ENCODE peak calls at places on chromosomes 4 and X, in four cellular contexts. One of them, this sample, is unnamed.

GRCh38 chr4:126267689-126268088 is 952.9 kb downstream of the FAT4 start:
- DNase-seq in iris pigment epithelial cell: peak
- DNase-seq in heart right ventricle: no peak
- DNase-seq in GM13977: no peak
- DNase-seq in this sample: no peak

GRCh38 chr4:110411599-110412011 is 64.3 kb upstream of the ENPEP start:
- DNase-seq in iris pigment epithelial cell: no peak
- DNase-seq in heart right ventricle: no peak
- DNase-seq in GM13977: no peak
- DNase-seq in this sample: no peak

GRCh38 chr4:29578329-29578728 is 1141.8 kb upstream of the PCDH7 start:
- DNase-seq in iris pigment epithelial cell: no peak
- DNase-seq in heart right ventricle: no peak
- DNase-seq in GM13977: no peak
- DNase-seq in this sample: no peak

GRCh38 chr4:140579278-140579677 is 10.5 kb upstream of the UCP1 start:
- DNase-seq in iris pigment epithelial cell: no peak
- DNase-seq in heart right ventricle: no peak
- DNase-seq in GM13977: no peak
- DNase-seq in this sample: no peak

GRCh38 chr4:156255608-156256007 is 301.9 kb upstream of the CTSO start:
- DNase-seq in iris pigment epithelial cell: no peak
- DNase-seq in heart right ventricle: no peak
- DNase-seq in GM13977: no peak
- DNase-seq in this sample: no peak

GRCh38 chr4:74640111-74640903 is 154.0 kb downstream of the BTC start:
- DNase-seq in iris pigment epithelial cell: peak
- DNase-seq in heart right ventricle: no peak
- DNase-seq in GM13977: no peak
- DNase-seq in this sample: no peak

GRCh38 chrX:7115557-7115956 is 32.0 kb upstream of the STS start:
- DNase-seq in iris pigment epithelial cell: no peak
- DNase-seq in heart right ventricle: no peak
- DNase-seq in GM13977: peak
- DNase-seq in this sample: no peak

GRCh38 chr4:71584654-71585053 is 199.2 kb downstream of the GC start:
- DNase-seq in iris pigment epithelial cell: no peak
- DNase-seq in heart right ventricle: no peak
- DNase-seq in GM13977: no peak
- DNase-seq in this sample: no peak

GRCh38 chrX:87528487-87528886 is 10.9 kb downstream of the KLHL4 start:
- DNase-seq in iris pigment epithelial cell: no peak
- DNase-seq in heart right ventricle: no peak
- DNase-seq in GM13977: no peak
- DNase-seq in this sample: no peak

GRCh38 chrX:103941201-103941975 is 21.0 kb upstream of the TMSB15B start:
- DNase-seq in iris pigment epithelial cell: peak
- DNase-seq in heart right ventricle: no peak
- DNase-seq in GM13977: no peak
- DNase-seq in this sample: no peak

GRCh38 chr4:137203601-137204000 is 328.7 kb downstream of the PCDH18 start:
- DNase-seq in iris pigment epithelial cell: peak
- DNase-seq in heart right ventricle: no peak
- DNase-seq in GM13977: no peak
- DNase-seq in this sample: no peak

This sample was measured in gastrocnemius medialis.